ENCODE peak calls at places on chromosomes 16 and 17, in seven cellular contexts. R is K562, Z is HCT116, W is SK-N-SH, X is H1, D is HepG2, G is GM12878. J is an unnamed sample.

GRCh38 chr17:51189628-51190027 is 23.4 kb downstream of the NME2 start:
- DNase-seq in R (no peak), D (no peak), Z (no peak), W (no peak), G (no peak), X (no peak), J (no peak)

GRCh38 chr16:87850009-87851006 is 19.0 kb downstream of the SLC7A5 start:
- DNase-seq in R (peak), Z (no peak), D (peak), W (peak), X (peak), G (no peak), J (peak)

GRCh38 chr17:3911271-3912053 is 4.8 kb downstream of the P2RX1 start:
- DNase-seq in X (no peak), R (no peak), G (peak), W (no peak), D (no peak), Z (no peak), J (no peak)

GRCh38 chr16:89256651-89257254 is 39.2 kb downstream of the ZNF778 start:
- DNase-seq in G (no peak), D (no peak), W (peak), X (peak), R (no peak), Z (no peak), J (no peak)

GRCh38 chr17:72273301-72274056 is 152.7 kb downstream of the SOX9 start:
- DNase-seq in X (no peak), R (no peak), W (no peak), Z (no peak), D (no peak), G (no peak), J (no peak)

GRCh38 chr17:57470906-57471305 is 214.6 kb downstream of the MSI2 start:
- DNase-seq in R (no peak), D (no peak), W (no peak), G (no peak), Z (no peak), X (no peak), J (no peak)

GRCh38 chr16:27434141-27435051 is 32.4 kb downstream of the IL21R start:
- DNase-seq in G (no peak), Z (no peak), D (no peak), W (no peak), X (peak), R (no peak), J (no peak)

GRCh38 chr16:68972720-68973119 is 129.4 kb downstream of the TANGO6 start:
- DNase-seq in D (no peak), W (peak), G (no peak), Z (no peak), R (peak), X (peak), J (no peak)

GRCh38 chr17:35046740-35047283 is 16.7 kb downstream of the RFFL start:
- DNase-seq in G (peak), W (peak), D (peak), R (peak), X (no peak), Z (no peak), J (no peak)

GRCh38 chr17:50487213-50488096 is 8.8 kb downstream of the RSAD1 start:
- DNase-seq in D (no peak), G (no peak), Z (no peak), X (no peak), W (no peak), R (no peak), J (no peak)

GRCh38 chr17:68598074-68598473 is 3.1 kb downstream of the FAM20A start:
- DNase-seq in D (no peak), Z (no peak), G (no peak), R (no peak), W (no peak), X (no peak), J (no peak)

GRCh38 chr17:30961213-30962188 is 9.3 kb upstream of the RNF135 start:
- DNase-seq in D (no peak), G (peak), Z (no peak), W (no peak), R (no peak), X (no peak), J (no peak)

GRCh38 chr16:69927056-69927757 is 23.9 kb upstream of the CLEC18A start:
- DNase-seq in D (peak), G (no peak), W (no peak), R (no peak), Z (no peak), X (no peak), J (no peak)

GRCh38 chr17:44417553-44417952 is 28.1 kb upstream of the ITGA2B start:
- DNase-seq in R (no peak), X (no peak), D (peak), G (peak), W (no peak), Z (peak), J (no peak)

GRCh38 chr17:57125406-57125805 is 40.4 kb downstream of the AKAP1 start:
- DNase-seq in D (no peak), X (no peak), Z (no peak), R (no peak), G (no peak), W (no peak), J (no peak)

GRCh38 chr16:82456683-82457082 is 170.1 kb upstream of the CDH13 start:
- DNase-seq in Z (peak), R (peak), D (peak), W (peak), G (no peak), X (peak), J (peak)

GRCh38 chr16:28311913-28312312 is 19.6 kb downstream of the SBK1 start:
- DNase-seq in Z (no peak), R (no peak), G (no peak), X (no peak), D (no peak), W (no peak), J (no peak)

GRCh38 chr17:65183736-65184135 is 46.6 kb downstream of the RGS9 start:
- DNase-seq in Z (no peak), G (no peak), X (peak), R (no peak), W (no peak), D (no peak), J (peak)

GRCh38 chr16:29645699-29646187 is 17.3 kb upstream of the SPN start:
- DNase-seq in Z (peak), X (no peak), G (peak), R (peak), W (peak), D (peak), J (no peak)

GRCh38 chr16:89201467-89202377 is 1.4 kb upstream of the SLC22A31 start:
- DNase-seq in W (peak), X (peak), Z (peak), R (peak), D (peak), G (no peak), J (peak)

GRCh38 chr16:89811321-89811720 is 5.1 kb downstream of the FANCA start:
- DNase-seq in D (no peak), R (no peak), W (no peak), Z (no peak), X (no peak), G (no peak), J (no peak)

GRCh38 chr17:51590071-51590470 is 329.7 kb downstream of the UTP18 start:
- DNase-seq in W (no peak), R (no peak), D (no peak), Z (no peak), X (no peak), G (no peak), J (no peak)

GRCh38 chr16:52090080-52090479 is 456.9 kb downstream of the TOX3 start:
- DNase-seq in G (no peak), R (no peak), W (no peak), X (no peak), D (no peak), Z (no peak), J (no peak)

GRCh38 chr16:2799205-2799851 is 1.1 kb downstream of the PRSS41 start:
- DNase-seq in G (no peak), W (peak), D (no peak), X (no peak), R (no peak), Z (no peak), J (no peak)

GRCh38 chr17:76032073-76032779 is 5.1 kb upstream of the EVPL start:
- DNase-seq in Z (no peak), D (peak), R (no peak), X (no peak), W (peak), G (no peak), J (peak)

GRCh38 chr17:48011405-48012150 is 26.0 kb downstream of the COPZ2 start:
- DNase-seq in G (no peak), R (peak), X (peak), D (peak), W (peak), Z (peak), J (peak)

GRCh38 chr16:90009172-90009899 is 9.9 kb downstream of the DBNDD1 start:
- DNase-seq in X (no peak), G (no peak), D (no peak), W (no peak), R (no peak), Z (no peak), J (no peak)

GRCh38 chr16:24036614-24037013 is 200.8 kb downstream of the PRKCB start:
- DNase-seq in D (peak), X (peak), W (peak), Z (peak), G (no peak), R (peak), J (peak)

GRCh38 chr17:61360318-61360717 is 39.3 kb upstream of the TBX2 start:
- DNase-seq in W (no peak), Z (no peak), D (no peak), R (no peak), G (no peak), X (no peak), J (no peak)

GRCh38 chr17:8965394-8966168 is at the start of gene PIK3R5:
- DNase-seq in Z (no peak), R (peak), W (peak), G (no peak), D (no peak), X (peak), J (peak)

GRCh38 chr16:57643166-57643813 is 14.9 kb downstream of the ADGRG1 start:
- DNase-seq in G (no peak), W (no peak), D (no peak), Z (no peak), X (no peak), R (no peak), J (no peak)

GRCh38 chr16:67539271-67539670 is 10.6 kb downstream of the RIPOR1 start:
- DNase-seq in D (no peak), Z (no peak), R (no peak), G (no peak), W (no peak), X (no peak), J (no peak)

GRCh38 chr17:34485999-34486398 is 93.4 kb upstream of the TMEM132E start:
- DNase-seq in D (no peak), X (no peak), R (no peak), W (no peak), G (no peak), Z (no peak), J (no peak)

GRCh38 chr17:45093444-45094110 is 32.5 kb downstream of the NMT1 start:
- DNase-seq in G (no peak), Z (no peak), X (no peak), D (no peak), R (no peak), W (no peak), J (no peak)

GRCh38 chr17:76597156-76598003 is 11.7 kb upstream of the ST6GALNAC2 start:
- DNase-seq in X (no peak), Z (no peak), W (no peak), D (peak), G (peak), R (no peak), J (no peak)

DNA sequence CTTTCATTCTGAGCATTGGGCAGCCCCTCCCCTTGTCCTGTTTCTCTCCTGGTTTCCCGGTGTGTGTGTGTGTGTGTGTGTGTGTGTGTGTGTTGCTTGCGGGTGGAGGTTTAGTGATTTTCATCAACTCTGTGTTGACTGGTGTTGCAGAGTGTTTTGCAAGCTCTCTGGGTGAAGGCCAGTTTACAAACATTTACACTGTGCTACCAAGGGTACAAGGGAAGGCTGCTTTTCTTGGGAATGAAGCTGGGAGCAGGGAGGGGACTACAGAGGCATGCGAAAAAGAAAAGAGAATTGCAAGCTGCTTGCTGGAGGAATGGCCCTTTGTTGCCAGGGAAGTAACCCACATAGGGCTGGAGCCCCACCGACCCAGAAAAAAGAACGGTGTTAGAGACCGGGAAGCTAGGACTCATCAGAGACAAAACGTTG is 29.6 kb downstream of the HS3ST3B1 start:
- DNase-seq in G (no peak), D (peak), W (no peak), X (no peak), Z (no peak), R (no peak), J (peak)
- TF ChIP-seq JUND in G (no peak), D (no peak), W (no peak), X (no peak), Z (no peak), R (no peak), J (no peak)

GRCh38 chr16:84396537-84397008 is 28.2 kb downstream of the ATP2C2 start:
- DNase-seq in Z (no peak), W (no peak), G (no peak), R (no peak), D (no peak), X (no peak), J (no peak)
- TF ChIP-seq JUND in Z (no peak), W (no peak), G (no peak), R (no peak), D (no peak), X (no peak), J (no peak)

GRCh38 chr17:43210576-43210975 is 1.1 kb upstream of the TMEM106A start:
- DNase-seq in W (no peak), D (no peak), Z (no peak), X (no peak), G (no peak), R (no peak), J (no peak)

GRCh38 chr17:43211123-43211479 is 574 bp upstream of the TMEM106A start:
- DNase-seq in G (no peak), X (no peak), D (no peak), Z (no peak), W (no peak), R (no peak), J (no peak)

GRCh38 chr17:43211480-43212402 is at the start of gene TMEM106A:
- DNase-seq in W (no peak), X (peak), R (no peak), D (peak), Z (peak), G (peak), J (peak)

GRCh38 chr17:43213545-43213944 is 1.9 kb downstream of the TMEM106A start:
- DNase-seq in X (no peak), D (no peak), Z (no peak), G (no peak), R (no peak), W (no peak), J (peak)

GRCh38 chr17:43212641-43213490 is 1.2 kb downstream of the TMEM106A start:
- DNase-seq in Z (no peak), W (no peak), X (no peak), R (no peak), G (peak), D (no peak), J (peak)
- TF ChIP-seq JUND in Z (no peak), W (no peak), X (no peak), R (no peak), G (no peak), D (no peak), J (no peak)

GRCh38 chr16:7268182-7268581 is 64.5 kb upstream of the RBFOX1 start:
- DNase-seq in Z (no peak), X (peak), W (peak), R (peak), D (peak), G (no peak), J (peak)
- TF ChIP-seq JUND in Z (no peak), X (no peak), W (no peak), R (no peak), D (no peak), G (no peak), J (no peak)

J was measured in T47D.